ENCODE peak calls at places on chromosome X, in nine cellular contexts. D, K, V, S, J, A, H, N and X are unnamed samples.

GRCh38 chrX:56813318-56813837 is 84.3 kb downstream of the NBDY start:
- DNase-seq in D (peak), K (no peak), V (peak), S (peak), J (peak), A (peak), H (peak), N (peak), X (no peak)

GRCh38 chrX:139881572-139881971 is 51.3 kb downstream of the ATP11C start:
- DNase-seq in D (peak), K (no peak), V (no peak), S (peak), J (no peak), A (no peak), H (peak), N (peak), X (no peak)

GRCh38 chrX:149950681-149951080 is 12.4 kb upstream of the EOLA2 start:
- DNase-seq in D (peak), K (no peak), V (no peak), S (peak), J (no peak), A (no peak), H (peak), N (peak), X (no peak)

GRCh38 chrX:107731831-107732502 is 43.6 kb downstream of the TSC22D3 start:
- DNase-seq in D (peak), K (no peak), V (peak), S (peak), J (no peak), A (peak), H (peak), N (peak), X (no peak)

GRCh38 chrX:71941771-71942170 is 31.1 kb downstream of the NHSL2 start:
- DNase-seq in D (peak), K (no peak), V (no peak), S (peak), J (no peak), A (no peak), H (peak), N (peak), X (no peak)

GRCh38 chrX:56764975-56765791 is 36.1 kb downstream of the NBDY start:
- DNase-seq in D (no peak), K (peak), V (peak), S (no peak), J (no peak), A (peak), H (no peak), N (no peak), X (no peak)

GRCh38 chrX:108071578-108071977 is 19.8 kb downstream of the PSMD10 start:
- DNase-seq in D (no peak), K (no peak), V (no peak), S (peak), J (no peak), A (no peak), H (no peak), N (no peak), X (no peak)

GRCh38 chrX:13938053-13938765 is 91.5 kb downstream of the GEMIN8 start:
- DNase-seq in D (no peak), K (peak), V (peak), S (no peak), J (no peak), A (no peak), H (peak), N (peak), X (peak)

GRCh38 chrX:153723351-153724251 is 586 bp downstream of the BCAP31 start:
- DNase-seq in D (peak), K (peak), V (peak), S (peak), J (peak), A (no peak), H (peak), N (peak), X (peak)

GRCh38 chrX:115189646-115190635 is 731 bp downstream of the RBMXL3 start:
- DNase-seq in D (no peak), K (no peak), V (no peak), S (no peak), J (no peak), A (no peak), H (no peak), N (no peak), X (no peak)

GRCh38 chrX:107374116-107374515 is 75.3 kb upstream of the FRMPD3 start:
- DNase-seq in D (no peak), K (no peak), V (no peak), S (no peak), J (no peak), A (no peak), H (no peak), N (no peak), X (no peak)

GRCh38 chrX:150899191-150899757 is 806 bp upstream of the CD99L2 start:
- DNase-seq in D (peak), K (no peak), V (peak), S (peak), J (no peak), A (no peak), H (peak), N (no peak), X (peak)

GRCh38 chrX:47649781-47650163 is 591 bp downstream of the ELK1 start:
- DNase-seq in D (no peak), K (no peak), V (no peak), S (no peak), J (no peak), A (peak), H (no peak), N (no peak), X (no peak)

GRCh38 chrX:128739539-128739938 is 687.3 kb upstream of the ACTRT1 start:
- DNase-seq in D (no peak), K (no peak), V (no peak), S (no peak), J (no peak), A (no peak), H (no peak), N (no peak), X (no peak)

GRCh38 chrX:134236690-134237362 is at the start of gene CCDC160:
- DNase-seq in D (no peak), K (peak), V (peak), S (peak), J (no peak), A (no peak), H (peak), N (no peak), X (peak)

GRCh38 chrX:56564921-56565861 is 1.8 kb downstream of the UBQLN2 start:
- DNase-seq in D (no peak), K (no peak), V (no peak), S (no peak), J (no peak), A (no peak), H (peak), N (no peak), X (no peak)

GRCh38 chrX:97751016-97751415 is 867.3 kb downstream of the RPA4 start:
- DNase-seq in D (no peak), K (no peak), V (no peak), S (no peak), J (no peak), A (no peak), H (no peak), N (no peak), X (no peak)

GRCh38 chrX:38666909-38667308 is 105.6 kb downstream of the TSPAN7 start:
- DNase-seq in D (no peak), K (no peak), V (no peak), S (no peak), J (no peak), A (no peak), H (no peak), N (no peak), X (no peak)

GRCh38 chrX:36434521-36434920 is 515.0 kb downstream of the CFAP47 start:
- DNase-seq in D (no peak), K (no peak), V (no peak), S (no peak), J (no peak), A (no peak), H (no peak), N (peak), X (no peak)

GRCh38 chrX:13223868-13224555 is 95.8 kb downstream of the ATXN3L start:
- DNase-seq in D (peak), K (no peak), V (no peak), S (peak), J (no peak), A (no peak), H (peak), N (peak), X (no peak)

GRCh38 chrX:26254436-26254835 is 38.5 kb downstream of the MAGEB5 start:
- DNase-seq in D (no peak), K (no peak), V (no peak), S (no peak), J (no peak), A (no peak), H (no peak), N (no peak), X (no peak)

GRCh38 chrX:20313889-20314288 is 47.2 kb upstream of the RPS6KA3 start:
- DNase-seq in D (no peak), K (no peak), V (no peak), S (no peak), J (no peak), A (no peak), H (no peak), N (no peak), X (no peak)

GRCh38 chrX:68807818-68808217 is 21.0 kb upstream of the EFNB1 start:
- DNase-seq in D (peak), K (no peak), V (no peak), S (peak), J (no peak), A (no peak), H (peak), N (peak), X (peak)

GRCh38 chrX:19303216-19303880 is 40.4 kb upstream of the PDHA1 start:
- DNase-seq in D (peak), K (no peak), V (no peak), S (peak), J (no peak), A (peak), H (peak), N (peak), X (no peak)

GRCh38 chrX:153669174-153669890 is 4.3 kb downstream of the PNCK start:
- DNase-seq in D (no peak), K (peak), V (no peak), S (no peak), J (no peak), A (no peak), H (peak), N (no peak), X (peak)

GRCh38 chrX:2242980-2243379 is 257.8 kb downstream of the DHRSX start:
- DNase-seq in D (no peak), K (no peak), V (no peak), S (no peak), J (no peak), A (no peak), H (no peak), N (no peak), X (no peak)

GRCh38 chrX:150032742-150033141 is 94.5 kb upstream of the EOLA2 start:
- DNase-seq in D (peak), K (no peak), V (no peak), S (peak), J (no peak), A (no peak), H (peak), N (peak), X (no peak)

GRCh38 chrX:40962793-40963407 is 122.3 kb upstream of the USP9X start:
- DNase-seq in D (no peak), K (no peak), V (no peak), S (no peak), J (no peak), A (no peak), H (no peak), N (no peak), X (no peak)

DNA sequence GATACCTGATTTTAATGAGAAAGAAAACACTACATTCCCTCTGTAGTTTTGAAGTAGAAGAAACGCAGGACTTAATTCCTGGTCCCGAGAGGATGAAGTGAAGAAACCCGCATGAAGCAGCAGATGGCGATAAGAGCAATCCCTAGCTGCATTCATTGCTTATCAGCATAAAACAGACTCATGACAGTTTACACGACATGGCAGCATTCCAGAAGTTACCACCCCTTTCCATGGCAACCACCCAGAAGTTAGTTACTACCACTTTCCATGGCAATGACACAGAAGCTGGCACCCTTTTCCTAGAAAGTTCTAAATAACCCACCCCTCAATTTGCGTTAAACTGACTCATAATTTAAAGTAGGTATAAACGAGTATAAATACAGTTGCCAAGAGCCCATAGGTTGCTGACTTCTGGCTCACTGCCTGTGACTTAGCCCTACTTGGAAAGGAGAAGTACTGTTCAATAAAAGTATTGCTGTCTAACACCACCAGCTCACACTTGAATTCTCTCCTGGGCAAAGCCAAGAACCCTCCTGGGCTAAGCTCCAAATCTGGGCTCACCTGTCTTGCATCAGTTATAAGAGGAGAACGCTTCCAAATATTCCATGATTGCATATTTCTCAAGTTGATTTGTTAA is 5.5 kb upstream of the XAGE2 start:
- DNase-seq in D (no peak), K (no peak), V (peak), S (peak), J (no peak), A (no peak), H (peak), N (no peak), X (peak)
- TF ChIP-seq CTCF in D (peak), K (peak), V (no peak), S (no peak), J (no peak), A (no peak), H (no peak), N (no peak), X (no peak)

GRCh38 chrX:111083101-111083500 is 12.9 kb upstream of the PAK3 start:
- DNase-seq in D (no peak), K (no peak), V (no peak), S (peak), J (no peak), A (no peak), H (peak), N (peak), X (no peak)
- TF ChIP-seq CTCF in D (no peak), K (no peak), V (no peak), S (no peak), J (no peak), A (no peak), H (no peak), N (no peak), X (no peak)

DNA sequence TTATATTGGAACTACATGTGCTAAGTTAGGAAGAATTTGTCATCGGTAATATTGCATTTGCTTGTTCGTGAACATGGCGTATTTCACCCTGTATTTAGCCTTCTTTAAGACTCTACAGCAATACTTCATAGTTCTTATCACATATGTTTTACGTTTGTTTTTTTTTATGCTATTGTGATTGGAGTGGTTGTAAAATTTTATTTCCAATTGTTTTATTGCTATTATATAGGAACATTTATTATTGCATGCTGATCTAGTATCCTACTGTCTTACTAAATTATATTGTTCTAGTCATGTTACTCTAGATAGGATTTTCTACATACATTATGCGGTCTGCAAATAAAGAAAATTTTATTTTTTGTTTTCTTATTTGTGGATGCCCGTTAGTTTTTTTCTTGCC is 107.4 kb downstream of the KDM6A start:
- DNase-seq in D (no peak), K (no peak), V (no peak), S (no peak), J (no peak), A (no peak), H (no peak), N (no peak), X (no peak)
- TF ChIP-seq CTCF in D (no peak), K (no peak), V (no peak), S (no peak), J (no peak), A (no peak), H (no peak), N (no peak), X (no peak)

GRCh38 chrX:131675596-131676194 is 131.8 kb downstream of the OR13H1 start:
- DNase-seq in D (no peak), K (no peak), V (no peak), S (peak), J (no peak), A (no peak), H (peak), N (peak), X (no peak)
- TF ChIP-seq CTCF in D (peak), K (peak), V (no peak), S (peak), J (no peak), A (no peak), H (peak), N (peak), X (no peak)